ENCODE peak calls at places on chromosomes 4 and X, in ten cellular contexts. U is small intestine, Y is lower lobe of right lung, D is osteoblast, G is upper lobe of right lung, M is mucosa of descending colon, E is mesenchymal stem cell, W is esophagus squamous epithelium, C is transverse colon, K is stomach. Z is an unnamed sample. For H3K4me1, the result is how much of the 10 kb centered on the place peaks cover.

GRCh38 chr4:119632216-119632615 is 3.6 kb upstream of the PDE5A start:
- DNase-seq in M (no peak), C (no peak), U (no peak), E (peak), W (no peak), D (peak), K (no peak), G (no peak), Y (no peak), Z (no peak)

GRCh38 chrX:138986866-138987265 is 275.3 kb upstream of the FGF13 start:
- DNase-seq in D (no peak), W (no peak), K (no peak), Y (no peak), C (no peak), U (no peak), G (no peak), E (no peak), M (no peak), Z (no peak)

GRCh38 chr4:100421356-100421978 is 96.4 kb downstream of the EMCN start:
- DNase-seq in M (no peak), K (no peak), D (no peak), C (no peak), E (peak), G (no peak), W (no peak), Y (no peak), U (peak), Z (no peak)

GRCh38 chr4:135508006-135508714 is 1306.6 kb upstream of the PABPC4L start:
- DNase-seq in Y (no peak), D (peak), M (no peak), U (no peak), E (peak), K (no peak), W (no peak), G (no peak), C (no peak), Z (no peak)

GRCh38 chr4:185296665-185297460 is 87.5 kb downstream of the SNX25 start:
- DNase-seq in W (no peak), M (no peak), Y (no peak), E (no peak), U (no peak), D (no peak), G (no peak), K (no peak), C (no peak), Z (no peak)

GRCh38 chrX:54029543-54030143 is 14.6 kb downstream of the PHF8 start:
- DNase-seq in M (no peak), Y (peak), W (no peak), U (peak), E (no peak), C (no peak), G (peak), K (peak), D (no peak), Z (no peak)

GRCh38 chrX:2449135-2449886 is 51.5 kb downstream of the DHRSX start:
- DNase-seq in U (no peak), D (no peak), G (peak), Y (peak), E (no peak), K (no peak), C (no peak), W (no peak), M (no peak), Z (no peak)

GRCh38 chr4:91113130-91113706 is 986.0 kb downstream of the CCSER1 start:
- DNase-seq in G (no peak), U (peak), Y (no peak), E (peak), W (no peak), D (peak), M (no peak), K (no peak), C (no peak), Z (no peak)

GRCh38 chrX:120408168-120408567 is 46.3 kb downstream of the ATP1B4 start:
- DNase-seq in C (no peak), G (no peak), E (no peak), M (no peak), D (no peak), W (no peak), Y (no peak), K (no peak), U (no peak), Z (no peak)

DNA sequence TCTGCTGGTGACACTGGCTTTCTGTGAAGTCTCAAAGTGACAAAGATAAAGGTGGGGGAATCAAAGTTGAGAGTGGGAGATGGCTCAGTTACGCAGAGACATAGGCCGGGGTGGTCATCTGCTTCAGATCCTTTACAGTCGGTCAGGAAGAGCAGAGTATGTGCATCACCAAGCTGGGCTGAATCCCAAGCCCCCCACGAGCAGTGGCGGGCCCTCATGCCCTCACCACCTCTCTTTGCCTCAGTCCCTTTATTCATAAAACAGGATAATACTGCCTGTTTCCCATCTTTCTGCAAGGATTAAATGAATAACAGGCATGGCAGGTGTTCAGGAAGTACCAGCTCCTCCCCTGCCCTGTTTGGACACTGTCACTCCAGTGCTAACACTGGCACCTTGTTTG is 135.6 kb downstream of the EVC2 start:
- DNase-seq in W (no peak), M (no peak), D (no peak), U (no peak), G (no peak), C (no peak), E (no peak), K (no peak), Y (no peak), Z (no peak)
- H3K4me3 ChIP-seq in W (no peak), M (no peak), D (no peak), U (no peak), G (no peak), C (no peak), E (no peak), K (no peak), Y (no peak), Z (no peak)

GRCh38 chr4:124632439-124632838 is 80.1 kb downstream of the ANKRD50 start:
- DNase-seq in E (no peak), W (no peak), C (no peak), U (no peak), Y (no peak), K (no peak), G (no peak), D (no peak), M (no peak), Z (no peak)

GRCh38 chr4:124640037-124640730 is 72.3 kb downstream of the ANKRD50 start:
- DNase-seq in Y (no peak), G (no peak), C (no peak), M (no peak), W (no peak), E (peak), K (peak), D (no peak), U (peak), Z (peak)

GRCh38 chr4:124633285-124633941 is 79.1 kb downstream of the ANKRD50 start:
- DNase-seq in D (no peak), G (no peak), C (no peak), U (no peak), E (no peak), M (no peak), W (no peak), K (no peak), Y (no peak), Z (no peak)

GRCh38 chr4:124635331-124635730 is 77.2 kb downstream of the ANKRD50 start:
- DNase-seq in U (no peak), E (no peak), D (no peak), G (no peak), C (no peak), Y (no peak), W (no peak), M (no peak), K (no peak), Z (no peak)

GRCh38 chr4:124636793-124637192 is 75.7 kb downstream of the ANKRD50 start:
- DNase-seq in D (no peak), K (no peak), C (no peak), M (no peak), E (no peak), Y (no peak), G (no peak), W (no peak), U (no peak), Z (no peak)
- H3K4me1 ChIP-seq in D (under half), K (under half), C (under half), M (under half), E (under half), Y (under half), G (under half), W (under half), U (under half), Z (under half)

DNA sequence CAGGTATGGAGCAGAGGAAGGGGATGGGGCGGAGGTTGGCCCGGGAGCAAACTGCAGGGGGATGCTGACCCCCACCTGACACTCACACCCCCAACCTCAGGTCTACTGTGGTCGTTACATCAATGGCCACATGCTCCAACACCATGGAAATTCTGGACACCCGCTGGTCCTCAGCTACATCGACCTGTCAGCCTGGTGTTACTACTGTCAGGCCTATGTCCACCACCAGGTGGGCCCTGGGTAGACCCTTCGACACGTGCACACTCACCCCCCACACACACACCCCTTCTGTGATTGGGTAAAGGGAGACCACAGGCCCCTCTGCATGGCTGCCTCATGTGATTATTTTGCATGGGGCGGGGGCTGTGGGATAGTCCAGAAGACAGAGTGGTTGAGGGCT is 2.2 kb upstream of the ERAS start:
- DNase-seq in G (no peak), M (no peak), Y (no peak), E (no peak), C (no peak), W (no peak), U (no peak), K (no peak), D (peak), Z (no peak)
- H3K4me3 ChIP-seq in G (no peak), M (no peak), Y (no peak), E (no peak), C (no peak), W (no peak), U (no peak), K (no peak), D (no peak), Z (no peak)

DNA sequence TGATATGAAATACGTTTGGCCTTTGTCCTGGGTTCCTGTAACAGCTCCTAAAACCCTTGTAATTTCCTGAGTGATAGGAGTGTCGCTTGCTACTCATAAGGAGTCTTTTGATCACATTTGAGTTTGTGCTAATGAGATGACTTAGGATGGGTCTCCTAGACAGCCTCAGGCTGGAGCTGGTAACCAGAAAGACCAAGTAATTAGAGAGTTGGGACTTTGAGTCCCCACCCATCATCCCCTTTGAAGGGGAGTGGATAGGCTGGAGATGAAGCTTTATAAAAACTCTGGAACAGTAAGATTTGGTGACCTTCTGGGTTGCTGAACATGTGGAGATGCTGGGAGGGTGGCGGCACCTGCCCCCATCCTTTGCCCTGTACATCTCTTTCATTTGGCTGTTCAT is 2.9 kb downstream of the SEC24B start:
- DNase-seq in D (no peak), M (no peak), Y (no peak), W (no peak), K (no peak), G (no peak), E (no peak), C (no peak), U (peak), Z (no peak)
- H3K4me1 ChIP-seq in D (under half), M (under half), Y (under half), W (half or more), K (under half), G (half or more), E (under half), C (under half), U (under half), Z (under half)

GRCh38 chr4:56289934-56290333 is 97.4 kb downstream of the AASDH start:
- DNase-seq in E (no peak), D (no peak), C (no peak), U (peak), Y (no peak), K (no peak), G (no peak), M (no peak), W (no peak), Z (no peak)
- H3K4me3 ChIP-seq in E (peak), D (peak), C (no peak), U (no peak), Y (no peak), K (no peak), G (no peak), M (no peak), W (no peak), Z (no peak)

GRCh38 chr4:37661643-37662221 is 24.4 kb downstream of the RELL1 start:
- DNase-seq in Y (no peak), K (no peak), U (no peak), M (no peak), C (no peak), E (peak), G (no peak), D (peak), W (no peak), Z (no peak)
- H3K4me1 ChIP-seq in Y (half or more), K (half or more), U (under half), M (under half), C (under half), E (under half), G (half or more), D (under half), W (under half), Z (under half)

DNA sequence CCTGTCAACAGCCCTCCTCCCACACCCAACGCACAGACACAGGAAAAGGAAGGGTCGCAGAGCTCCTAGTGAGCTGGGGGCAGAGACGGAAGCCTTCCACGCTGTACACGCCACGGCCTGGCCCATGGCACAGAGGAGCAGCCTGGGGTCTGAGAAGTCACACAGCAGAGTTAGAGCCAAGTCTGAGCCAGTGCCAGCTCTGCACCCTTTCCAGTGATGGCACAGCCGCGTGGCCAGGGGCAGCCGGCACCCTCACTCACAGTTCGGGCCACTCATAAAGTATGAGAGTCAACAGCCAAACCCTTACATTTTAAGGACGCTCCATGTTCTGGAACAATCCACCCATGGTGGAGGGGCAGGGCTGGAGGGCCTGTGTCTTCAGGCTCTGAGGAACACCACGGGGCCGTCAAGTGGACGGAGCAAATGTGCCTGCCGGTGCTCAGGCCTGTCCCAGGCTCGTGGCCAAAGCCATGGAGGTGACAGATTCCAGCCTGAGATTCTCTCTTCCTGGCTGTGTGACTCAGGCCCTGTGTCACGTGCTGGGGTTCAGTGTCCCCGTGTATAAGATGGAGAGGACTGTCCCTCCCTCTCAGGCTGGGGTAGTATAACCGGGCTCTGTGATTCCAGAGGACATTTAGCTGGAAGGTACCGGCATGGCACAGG is 91.2 kb downstream of the ABLIM2 start:
- DNase-seq in E (no peak), M (no peak), G (no peak), W (no peak), U (no peak), K (no peak), C (no peak), D (peak), Y (no peak), Z (no peak)
- H3K4me3 ChIP-seq in E (no peak), M (no peak), G (no peak), W (no peak), U (no peak), K (no peak), C (no peak), D (no peak), Y (no peak), Z (no peak)

DNA sequence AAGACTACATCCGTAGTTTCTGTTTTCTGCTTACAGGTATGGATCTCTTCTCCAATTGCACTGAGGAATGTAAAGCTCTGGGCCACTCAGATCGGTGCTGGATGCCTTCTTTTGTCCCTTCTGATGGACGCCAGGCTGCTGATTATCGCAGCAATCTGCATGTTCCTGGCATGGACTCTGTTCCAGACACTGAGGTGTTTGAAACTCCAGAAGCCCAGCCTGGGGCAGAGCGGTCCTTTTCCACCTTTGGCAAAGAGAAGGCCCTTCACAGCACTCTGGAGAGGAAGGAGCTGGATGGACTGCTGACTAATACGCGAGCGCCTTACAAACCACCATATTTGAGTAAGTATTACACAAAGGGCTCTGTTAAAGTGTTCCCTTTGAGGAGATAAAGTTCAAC is 13.8 kb downstream of the PCDH10 start:
- DNase-seq in M (no peak), D (no peak), E (no peak), W (no peak), C (no peak), K (no peak), G (no peak), U (no peak), Y (no peak), Z (no peak)
- H3K4me1 ChIP-seq in M (under half), D (under half), E (under half), W (under half), C (under half), K (under half), G (under half), U (under half), Y (under half), Z (under half)

GRCh38 chr4:314296-314903 is 9.1 kb upstream of the ZNF732 start:
- DNase-seq in Y (no peak), M (no peak), C (no peak), W (no peak), D (no peak), U (no peak), G (no peak), E (no peak), K (no peak), Z (no peak)
- H3K4me3 ChIP-seq in Y (no peak), M (no peak), C (no peak), W (no peak), D (no peak), U (no peak), G (no peak), E (no peak), K (no peak), Z (no peak)